ENCODE peak calls at places on chromosomes 5 and 9, in seven cellular contexts. K is right atrium auricular region; O is activated T-cell treated with anti-CD3 and anti-CD28 coated beads, Interleukin-2, amount 50 U/mL, for 48 hours; M is H4; H is cardiac septum; I is stimulated activated CD4-positive, alpha-beta T cell treated with anti-CD3 and anti-CD28 coated beads, Interleukin-4, amount 100 ng/mL, for 24 hours; P is upper lobe of right lung. A is an unnamed sample.

GRCh38 chr9:123218831-123219230 is 49.6 kb downstream of the STRBP start:
- DNase-seq in K (no peak), O (no peak), M (no peak), H (no peak), I (no peak), P (no peak), A (no peak)

GRCh38 chr9:14092344-14092743 is 221.6 kb downstream of the NFIB start:
- DNase-seq in K (no peak), O (no peak), M (no peak), H (no peak), I (no peak), P (no peak), A (no peak)

GRCh38 chr5:180519098-180519497 is 24.9 kb downstream of the CNOT6 start:
- DNase-seq in K (no peak), O (no peak), M (no peak), H (no peak), I (no peak), P (no peak), A (no peak)

GRCh38 chr9:109224751-109225150 is 57.7 kb upstream of the FRRS1L start:
- DNase-seq in K (no peak), O (no peak), M (no peak), H (no peak), I (no peak), P (no peak), A (no peak)

GRCh38 chr5:155303134-155303533 is 289.6 kb downstream of the KIF4B start:
- DNase-seq in K (no peak), O (no peak), M (no peak), H (no peak), I (no peak), P (no peak), A (no peak)

GRCh38 chr5:116068028-116068632 is 16.7 kb upstream of the COMMD10 start:
- DNase-seq in K (no peak), O (no peak), M (peak; percentile 40), H (no peak), I (peak; percentile 55), P (no peak), A (no peak)

GRCh38 chr9:133587466-133587865 is 21.7 kb downstream of the FAM163B start:
- DNase-seq in K (no peak), O (no peak), M (no peak), H (no peak), I (no peak), P (no peak), A (no peak)

GRCh38 chr5:103207001-103207400 is 51.6 kb upstream of the MACIR start:
- DNase-seq in K (no peak), O (no peak), M (no peak), H (no peak), I (no peak), P (no peak), A (no peak)

GRCh38 chr5:124440471-124440870 is 306.0 kb downstream of the ZNF608 start:
- DNase-seq in K (no peak), O (no peak), M (no peak), H (no peak), I (no peak), P (no peak), A (no peak)

GRCh38 chr9:96006961-96007360 is 131.5 kb downstream of the ERCC6L2 start:
- DNase-seq in K (no peak), O (no peak), M (no peak), H (no peak), I (no peak), P (no peak), A (no peak)

GRCh38 chr9:72038890-72039410 is 21.5 kb downstream of the C9orf57 start:
- DNase-seq in K (peak; percentile 80), O (peak; percentile 84), M (peak; percentile 75), H (peak; percentile 83), I (peak; percentile 69), P (peak; percentile 75), A (no peak)

GRCh38 chr9:114836769-114837168 is 30.9 kb upstream of the TNFSF15 start:
- DNase-seq in K (no peak), O (peak; percentile 35), M (no peak), H (no peak), I (peak; percentile 7), P (no peak), A (no peak)

GRCh38 chr9:2321523-2322148 is 300.0 kb upstream of the VLDLR start:
- DNase-seq in K (no peak), O (no peak), M (no peak), H (no peak), I (no peak), P (no peak), A (no peak)

GRCh38 chr5:150905312-150905683 is 518 bp upstream of the ZNF300 start:
- DNase-seq in K (no peak), O (no peak), M (no peak), H (no peak), I (no peak), P (no peak), A (no peak)

GRCh38 chr5:868599-869135 is 17.9 kb upstream of the ZDHHC11 start:
- DNase-seq in K (no peak), O (no peak), M (no peak), H (no peak), I (no peak), P (no peak), A (no peak)

GRCh38 chr5:34656700-34657549 is 797 bp downstream of the RAI14 start:
- DNase-seq in K (no peak), O (peak; percentile 28), M (no peak), H (no peak), I (peak; percentile 7), P (peak; percentile 70), A (peak; percentile 90)

GRCh38 chr9:74935008-74935407 is 17.7 kb downstream of the C9orf40 start:
- DNase-seq in K (no peak), O (no peak), M (no peak), H (no peak), I (no peak), P (no peak), A (no peak)

GRCh38 chr9:105842023-105842644 is 147.8 kb downstream of the TMEM38B start:
- DNase-seq in K (no peak), O (no peak), M (peak; percentile 9), H (no peak), I (peak; percentile 27), P (no peak), A (no peak)

GRCh38 chr9:127056446-127056845 is 66.0 kb downstream of the ANGPTL2 start:
- DNase-seq in K (no peak), O (no peak), M (no peak), H (no peak), I (no peak), P (no peak), A (no peak)

GRCh38 chr5:67047180-67047579 is 149.4 kb downstream of the CD180 start:
- DNase-seq in K (no peak), O (no peak), M (peak; percentile 6), H (peak; percentile 86), I (no peak), P (no peak), A (no peak)

GRCh38 chr5:93621340-93621872 is 38.4 kb downstream of the NR2F1 start:
- DNase-seq in K (no peak), O (peak; percentile 42), M (peak; percentile 79), H (peak; percentile 88), I (no peak), P (peak; percentile 89), A (peak; percentile 96)

GRCh38 chr5:132439521-132440206 is 50.9 kb downstream of the IRF1 start:
- DNase-seq in K (peak; percentile 92), O (peak; percentile 25), M (no peak), H (no peak), I (no peak), P (no peak), A (no peak)

GRCh38 chr5:115349001-115349817 is 52.8 kb upstream of the CCDC112 start:
- DNase-seq in K (no peak), O (no peak), M (peak; percentile 90), H (no peak), I (no peak), P (no peak), A (no peak)

GRCh38 chr5:118968925-118969375 is 19.4 kb downstream of the DTWD2 start:
- DNase-seq in K (no peak), O (no peak), M (no peak), H (no peak), I (no peak), P (no peak), A (no peak)

GRCh38 chr5:50672663-50673062 is 6.2 kb downstream of the PARP8 start:
- DNase-seq in K (no peak), O (no peak), M (no peak), H (no peak), I (no peak), P (no peak), A (no peak)

GRCh38 chr9:69175488-69175872 is 1.4 kb downstream of the TJP2 start:
- DNase-seq in K (no peak), O (no peak), M (no peak), H (no peak), I (no peak), P (no peak), A (no peak)

GRCh38 chr5:149959406-149960236 is 937 bp upstream of the SLC26A2 start:
- DNase-seq in K (no peak), O (peak; percentile 66), M (peak; percentile 60), H (no peak), I (peak; percentile 69), P (no peak), A (no peak)

GRCh38 chr9:9521033-9521779 is 1091.6 kb downstream of the PTPRD start:
- DNase-seq in K (no peak), O (no peak), M (no peak), H (no peak), I (no peak), P (no peak), A (no peak)

A was measured in chondrocyte.